ENCODE peak calls at places on chromosomes 11 and 22, in nine cellular contexts. One of them, this sample, is unnamed.
A peak's percentile ranks its signal among the peaks of the same experiment; 100 is the strongest.

GRCh38 chr11:79242616-79243015 is 198.2 kb downstream of the TENM4 start:
- DNase-seq in cardiac fibroblast: no peak
- DNase-seq in amniotic stem cell: no peak
- DNase-seq in heart right ventricle: no peak
- DNase-seq in HS-27A: no peak
- DNase-seq in HCT116: no peak
- DNase-seq in activated naive CD4-positive, alpha-beta T cell treated with Interleukin-2 at 50 U/mL for 16 hours: no peak
- DNase-seq in uterus: no peak
- DNase-seq in HFFc6: no peak
- DNase-seq in this sample: no peak

GRCh38 chr22:27745809-27746208 is 55.7 kb downstream of the MN1 start:
- DNase-seq in HFFc6: no peak
- DNase-seq in HCT116: no peak
- DNase-seq in activated naive CD4-positive, alpha-beta T cell treated with Interleukin-2 at 50 U/mL for 16 hours: no peak
- DNase-seq in heart right ventricle: no peak
- DNase-seq in amniotic stem cell: no peak
- DNase-seq in uterus: no peak
- DNase-seq in cardiac fibroblast: no peak
- DNase-seq in HS-27A: no peak
- DNase-seq in this sample: no peak

GRCh38 chr22:19657252-19658056 is 56.8 kb upstream of the SEPTIN5 start:
- DNase-seq in heart right ventricle: no peak
- DNase-seq in HS-27A: no peak
- DNase-seq in HCT116: no peak
- DNase-seq in uterus: no peak
- DNase-seq in activated naive CD4-positive, alpha-beta T cell treated with Interleukin-2 at 50 U/mL for 16 hours: no peak
- DNase-seq in cardiac fibroblast: no peak
- DNase-seq in amniotic stem cell: no peak
- DNase-seq in HFFc6: no peak
- DNase-seq in this sample: no peak

GRCh38 chr11:133382217-133382746 is 150.0 kb downstream of the OPCML start:
- DNase-seq in cardiac fibroblast: no peak
- DNase-seq in uterus: no peak
- DNase-seq in HS-27A: no peak
- DNase-seq in heart right ventricle: no peak
- DNase-seq in HFFc6: no peak
- DNase-seq in amniotic stem cell: no peak
- DNase-seq in HCT116: no peak
- DNase-seq in activated naive CD4-positive, alpha-beta T cell treated with Interleukin-2 at 50 U/mL for 16 hours: no peak
- DNase-seq in this sample: no peak

GRCh38 chr11:29957406-29957805 is 59.4 kb downstream of the KCNA4 start:
- DNase-seq in HCT116: no peak
- DNase-seq in HS-27A: no peak
- DNase-seq in uterus: no peak
- DNase-seq in activated naive CD4-positive, alpha-beta T cell treated with Interleukin-2 at 50 U/mL for 16 hours: no peak
- DNase-seq in HFFc6: no peak
- DNase-seq in cardiac fibroblast: no peak
- DNase-seq in amniotic stem cell: no peak
- DNase-seq in heart right ventricle: no peak
- DNase-seq in this sample: no peak

GRCh38 chr22:24938741-24939341 is 7.7 kb downstream of the LHFPL7 start:
- DNase-seq in activated naive CD4-positive, alpha-beta T cell treated with Interleukin-2 at 50 U/mL for 16 hours: peak; percentile 18
- DNase-seq in heart right ventricle: no peak
- DNase-seq in amniotic stem cell: no peak
- DNase-seq in HCT116: no peak
- DNase-seq in uterus: no peak
- DNase-seq in cardiac fibroblast: peak; percentile 54
- DNase-seq in HS-27A: no peak
- DNase-seq in HFFc6: peak; percentile 20
- DNase-seq in this sample: peak; percentile 38

GRCh38 chr22:20015971-20016733 is 471 bp downstream of the ARVCF start:
- DNase-seq in heart right ventricle: peak; percentile 39
- DNase-seq in amniotic stem cell: no peak
- DNase-seq in HS-27A: no peak
- DNase-seq in HCT116: no peak
- DNase-seq in uterus: no peak
- DNase-seq in cardiac fibroblast: no peak
- DNase-seq in HFFc6: no peak
- DNase-seq in activated naive CD4-positive, alpha-beta T cell treated with Interleukin-2 at 50 U/mL for 16 hours: peak; percentile 26
- DNase-seq in this sample: peak; percentile 31

GRCh38 chr11:12674571-12674935 is 332 bp downstream of the TEAD1 start:
- DNase-seq in heart right ventricle: no peak
- DNase-seq in uterus: no peak
- DNase-seq in HCT116: no peak
- DNase-seq in cardiac fibroblast: no peak
- DNase-seq in amniotic stem cell: no peak
- DNase-seq in HFFc6: no peak
- DNase-seq in HS-27A: no peak
- DNase-seq in activated naive CD4-positive, alpha-beta T cell treated with Interleukin-2 at 50 U/mL for 16 hours: no peak
- DNase-seq in this sample: no peak

GRCh38 chr11:78659326-78660319 is 85.0 kb upstream of the NARS2 start:
- DNase-seq in activated naive CD4-positive, alpha-beta T cell treated with Interleukin-2 at 50 U/mL for 16 hours: no peak
- DNase-seq in HS-27A: no peak
- DNase-seq in amniotic stem cell: no peak
- DNase-seq in HFFc6: no peak
- DNase-seq in uterus: no peak
- DNase-seq in HCT116: no peak
- DNase-seq in cardiac fibroblast: no peak
- DNase-seq in heart right ventricle: no peak
- DNase-seq in this sample: no peak

GRCh38 chr11:134126197-134126822 is 57.4 kb downstream of the JAM3 start:
- DNase-seq in heart right ventricle: no peak
- DNase-seq in activated naive CD4-positive, alpha-beta T cell treated with Interleukin-2 at 50 U/mL for 16 hours: no peak
- DNase-seq in cardiac fibroblast: peak; percentile 62
- DNase-seq in HS-27A: no peak
- DNase-seq in uterus: no peak
- DNase-seq in HCT116: no peak
- DNase-seq in HFFc6: peak; percentile 97
- DNase-seq in amniotic stem cell: peak; percentile 72
- DNase-seq in this sample: no peak

GRCh38 chr11:106828976-106829375 is 189.3 kb downstream of the GUCY1A2 start:
- DNase-seq in heart right ventricle: no peak
- DNase-seq in cardiac fibroblast: no peak
- DNase-seq in amniotic stem cell: no peak
- DNase-seq in HCT116: no peak
- DNase-seq in HS-27A: no peak
- DNase-seq in HFFc6: no peak
- DNase-seq in uterus: no peak
- DNase-seq in activated naive CD4-positive, alpha-beta T cell treated with Interleukin-2 at 50 U/mL for 16 hours: no peak
- DNase-seq in this sample: no peak

GRCh38 chr11:75760710-75761493 is 7.7 kb upstream of the DGAT2 start:
- DNase-seq in amniotic stem cell: no peak
- DNase-seq in activated naive CD4-positive, alpha-beta T cell treated with Interleukin-2 at 50 U/mL for 16 hours: no peak
- DNase-seq in uterus: no peak
- DNase-seq in cardiac fibroblast: peak; percentile 46
- DNase-seq in heart right ventricle: no peak
- DNase-seq in HS-27A: no peak
- DNase-seq in HCT116: no peak
- DNase-seq in HFFc6: peak; percentile 46
- DNase-seq in this sample: no peak

GRCh38 chr22:22215659-22216449 is 28.7 kb upstream of the VPREB1 start:
- DNase-seq in HS-27A: no peak
- DNase-seq in heart right ventricle: no peak
- DNase-seq in amniotic stem cell: no peak
- DNase-seq in HFFc6: no peak
- DNase-seq in cardiac fibroblast: no peak
- DNase-seq in activated naive CD4-positive, alpha-beta T cell treated with Interleukin-2 at 50 U/mL for 16 hours: no peak
- DNase-seq in HCT116: no peak
- DNase-seq in uterus: no peak
- DNase-seq in this sample: no peak

GRCh38 chr11:55849037-55849436 is 10.5 kb downstream of the OR5D16 start:
- DNase-seq in uterus: no peak
- DNase-seq in cardiac fibroblast: no peak
- DNase-seq in HFFc6: no peak
- DNase-seq in heart right ventricle: no peak
- DNase-seq in activated naive CD4-positive, alpha-beta T cell treated with Interleukin-2 at 50 U/mL for 16 hours: no peak
- DNase-seq in amniotic stem cell: no peak
- DNase-seq in HCT116: no peak
- DNase-seq in HS-27A: no peak
- DNase-seq in this sample: no peak

GRCh38 chr22:25797891-25798290 is 55.9 kb downstream of the MYO18B start:
- DNase-seq in activated naive CD4-positive, alpha-beta T cell treated with Interleukin-2 at 50 U/mL for 16 hours: no peak
- DNase-seq in HFFc6: no peak
- DNase-seq in HCT116: no peak
- DNase-seq in uterus: no peak
- DNase-seq in cardiac fibroblast: no peak
- DNase-seq in HS-27A: no peak
- DNase-seq in amniotic stem cell: no peak
- DNase-seq in heart right ventricle: no peak
- DNase-seq in this sample: no peak

GRCh38 chr22:37564111-37564711 is 3.9 kb downstream of the CDC42EP1 start:
- DNase-seq in activated naive CD4-positive, alpha-beta T cell treated with Interleukin-2 at 50 U/mL for 16 hours: no peak
- DNase-seq in amniotic stem cell: no peak
- DNase-seq in cardiac fibroblast: peak; percentile 93
- DNase-seq in heart right ventricle: no peak
- DNase-seq in HCT116: no peak
- DNase-seq in uterus: peak; percentile 30
- DNase-seq in HFFc6: no peak
- DNase-seq in HS-27A: no peak
- DNase-seq in this sample: no peak

GRCh38 chr22:23072035-23072910 is 2.0 kb downstream of the GNAZ start:
- DNase-seq in HS-27A: no peak
- DNase-seq in heart right ventricle: no peak
- DNase-seq in amniotic stem cell: peak; percentile 68
- DNase-seq in cardiac fibroblast: no peak
- DNase-seq in activated naive CD4-positive, alpha-beta T cell treated with Interleukin-2 at 50 U/mL for 16 hours: no peak
- DNase-seq in uterus: no peak
- DNase-seq in HCT116: no peak
- DNase-seq in HFFc6: peak; percentile 95
- DNase-seq in this sample: no peak

GRCh38 chr11:8810331-8811301 is 100.4 kb upstream of the AKIP1 start:
- DNase-seq in activated naive CD4-positive, alpha-beta T cell treated with Interleukin-2 at 50 U/mL for 16 hours: no peak
- DNase-seq in HFFc6: peak; percentile 83
- DNase-seq in uterus: peak; percentile 90
- DNase-seq in heart right ventricle: peak; percentile 82
- DNase-seq in amniotic stem cell: peak; percentile 57
- DNase-seq in cardiac fibroblast: peak; percentile 85
- DNase-seq in HCT116: no peak
- DNase-seq in HS-27A: peak; percentile 46
- DNase-seq in this sample: peak; percentile 65

GRCh38 chr22:39932918-39933649 is 27.1 kb upstream of the TMA7B start:
- DNase-seq in HCT116: peak; percentile 35
- DNase-seq in activated naive CD4-positive, alpha-beta T cell treated with Interleukin-2 at 50 U/mL for 16 hours: peak; percentile 58
- DNase-seq in HS-27A: peak; percentile 5
- DNase-seq in cardiac fibroblast: peak; percentile 26
- DNase-seq in amniotic stem cell: no peak
- DNase-seq in uterus: no peak
- DNase-seq in heart right ventricle: no peak
- DNase-seq in HFFc6: peak; percentile 3
- DNase-seq in this sample: peak; percentile 21

GRCh38 chr11:9574806-9575530 is 1.5 kb downstream of the WEE1 start:
- DNase-seq in uterus: peak; percentile 65
- DNase-seq in activated naive CD4-positive, alpha-beta T cell treated with Interleukin-2 at 50 U/mL for 16 hours: peak; percentile 36
- DNase-seq in HFFc6: peak; percentile 87
- DNase-seq in HS-27A: peak; percentile 79
- DNase-seq in cardiac fibroblast: peak; percentile 94
- DNase-seq in HCT116: peak; percentile 56
- DNase-seq in amniotic stem cell: peak; percentile 67
- DNase-seq in heart right ventricle: peak; percentile 26
- DNase-seq in this sample: peak; percentile 34

GRCh38 chr11:109317726-109318125 is 104.3 kb upstream of the C11orf87 start:
- DNase-seq in HS-27A: no peak
- DNase-seq in activated naive CD4-positive, alpha-beta T cell treated with Interleukin-2 at 50 U/mL for 16 hours: no peak
- DNase-seq in HCT116: no peak
- DNase-seq in uterus: no peak
- DNase-seq in heart right ventricle: no peak
- DNase-seq in amniotic stem cell: no peak
- DNase-seq in cardiac fibroblast: no peak
- DNase-seq in HFFc6: no peak
- DNase-seq in this sample: no peak

GRCh38 chr11:78386551-78386950 is 31.1 kb downstream of the GAB2 start:
- DNase-seq in heart right ventricle: no peak
- DNase-seq in amniotic stem cell: no peak
- DNase-seq in HCT116: no peak
- DNase-seq in cardiac fibroblast: no peak
- DNase-seq in HFFc6: no peak
- DNase-seq in HS-27A: no peak
- DNase-seq in activated naive CD4-positive, alpha-beta T cell treated with Interleukin-2 at 50 U/mL for 16 hours: no peak
- DNase-seq in uterus: no peak
- DNase-seq in this sample: no peak

GRCh38 chr22:44658371-44658953 is 43.5 kb upstream of the PRR5 start:
- DNase-seq in HFFc6: no peak
- DNase-seq in heart right ventricle: peak; percentile 58
- DNase-seq in uterus: peak; percentile 45
- DNase-seq in activated naive CD4-positive, alpha-beta T cell treated with Interleukin-2 at 50 U/mL for 16 hours: no peak
- DNase-seq in cardiac fibroblast: peak; percentile 93
- DNase-seq in HCT116: no peak
- DNase-seq in HS-27A: no peak
- DNase-seq in amniotic stem cell: no peak
- DNase-seq in this sample: no peak

GRCh38 chr11:27362749-27363575 is at the start of gene CCDC34:
- DNase-seq in cardiac fibroblast: peak; percentile 96
- DNase-seq in HS-27A: peak; percentile 48
- DNase-seq in HCT116: peak; percentile 73
- DNase-seq in activated naive CD4-positive, alpha-beta T cell treated with Interleukin-2 at 50 U/mL for 16 hours: peak; percentile 85
- DNase-seq in amniotic stem cell: peak; percentile 87
- DNase-seq in heart right ventricle: peak; percentile 93
- DNase-seq in uterus: peak; percentile 88
- DNase-seq in HFFc6: peak; percentile 85
- DNase-seq in this sample: peak; percentile 85

GRCh38 chr11:14414470-14415461 is 55.8 kb upstream of the RRAS2 start:
- DNase-seq in amniotic stem cell: no peak
- DNase-seq in HCT116: no peak
- DNase-seq in activated naive CD4-positive, alpha-beta T cell treated with Interleukin-2 at 50 U/mL for 16 hours: peak; percentile 76
- DNase-seq in uterus: no peak
- DNase-seq in HS-27A: no peak
- DNase-seq in heart right ventricle: no peak
- DNase-seq in cardiac fibroblast: peak; percentile 36
- DNase-seq in HFFc6: no peak
- DNase-seq in this sample: no peak

GRCh38 chr22:46233231-46233630 is 16.9 kb downstream of the CDPF1 start:
- DNase-seq in cardiac fibroblast: peak; percentile 30
- DNase-seq in uterus: no peak
- DNase-seq in HFFc6: peak; percentile 33
- DNase-seq in heart right ventricle: peak; percentile 42
- DNase-seq in amniotic stem cell: peak; percentile 33
- DNase-seq in HS-27A: no peak
- DNase-seq in HCT116: no peak
- DNase-seq in activated naive CD4-positive, alpha-beta T cell treated with Interleukin-2 at 50 U/mL for 16 hours: no peak
- DNase-seq in this sample: no peak

GRCh38 chr11:130002352-130002845 is at the start of gene PRDM10:
- DNase-seq in HCT116: peak; percentile 84
- DNase-seq in HFFc6: peak; percentile 84
- DNase-seq in heart right ventricle: peak; percentile 94
- DNase-seq in uterus: peak; percentile 92
- DNase-seq in activated naive CD4-positive, alpha-beta T cell treated with Interleukin-2 at 50 U/mL for 16 hours: peak; percentile 92
- DNase-seq in amniotic stem cell: peak; percentile 84
- DNase-seq in HS-27A: peak; percentile 48
- DNase-seq in cardiac fibroblast: peak; percentile 96
- DNase-seq in this sample: peak; percentile 85

GRCh38 chr22:47449508-47450270 is 687.2 kb downstream of the TBC1D22A start:
- DNase-seq in cardiac fibroblast: no peak
- DNase-seq in HFFc6: no peak
- DNase-seq in heart right ventricle: no peak
- DNase-seq in HS-27A: no peak
- DNase-seq in uterus: no peak
- DNase-seq in activated naive CD4-positive, alpha-beta T cell treated with Interleukin-2 at 50 U/mL for 16 hours: no peak
- DNase-seq in HCT116: no peak
- DNase-seq in amniotic stem cell: no peak
- DNase-seq in this sample: no peak

GRCh38 chr11:119650251-119650650 is 78.7 kb downstream of the NECTIN1 start:
- DNase-seq in HCT116: no peak
- DNase-seq in HFFc6: no peak
- DNase-seq in HS-27A: no peak
- DNase-seq in activated naive CD4-positive, alpha-beta T cell treated with Interleukin-2 at 50 U/mL for 16 hours: no peak
- DNase-seq in uterus: no peak
- DNase-seq in cardiac fibroblast: no peak
- DNase-seq in heart right ventricle: no peak
- DNase-seq in amniotic stem cell: no peak
- DNase-seq in this sample: no peak

GRCh38 chr11:78000193-78000592 is 5.7 kb upstream of the INTS4 start:
- DNase-seq in HFFc6: peak; percentile 60
- DNase-seq in HCT116: peak; percentile 68
- DNase-seq in activated naive CD4-positive, alpha-beta T cell treated with Interleukin-2 at 50 U/mL for 16 hours: peak; percentile 34
- DNase-seq in uterus: no peak
- DNase-seq in cardiac fibroblast: peak; percentile 87
- DNase-seq in heart right ventricle: no peak
- DNase-seq in HS-27A: peak; percentile 57
- DNase-seq in amniotic stem cell: peak; percentile 55
- DNase-seq in this sample: peak; percentile 45

GRCh38 chr11:32952421-32952820 is 59.8 kb downstream of the QSER1 start:
- DNase-seq in uterus: no peak
- DNase-seq in HCT116: no peak
- DNase-seq in cardiac fibroblast: no peak
- DNase-seq in activated naive CD4-positive, alpha-beta T cell treated with Interleukin-2 at 50 U/mL for 16 hours: no peak
- DNase-seq in amniotic stem cell: no peak
- DNase-seq in HS-27A: no peak
- DNase-seq in HFFc6: no peak
- DNase-seq in heart right ventricle: no peak
- DNase-seq in this sample: no peak